ENCODE peak calls at places on chromosome 19, in nine cellular contexts. Z is neural progenitor cell; B is osteocyte; L is activated CD8-positive, alpha-beta T cell treated with anti-CD3 and anti-CD28 coated beads for 36 hours; C is RWPE1; E is fibroblast of the aortic adventitia; K is gastrocnemius medialis; X is mucosa of descending colon; Y is body of pancreas. N is an unnamed sample.

GRCh38 chr19:57465680-57466381 is 8.9 kb upstream of the VN1R1 start:
- DNase-seq in Z (peak), B (no peak), L (peak), C (no peak), E (peak), K (peak), X (no peak), Y (no peak), N (no peak)

GRCh38 chr19:35860818-35861639 is 4.3 kb downstream of the KIRREL2 start:
- DNase-seq in Z (peak), B (no peak), L (no peak), C (no peak), E (no peak), K (no peak), X (no peak), Y (no peak), N (no peak)

GRCh38 chr19:28493881-28494280 is 719.1 kb downstream of the UQCRFS1 start:
- DNase-seq in Z (peak), B (no peak), L (no peak), C (no peak), E (no peak), K (no peak), X (no peak), Y (no peak), N (no peak)

GRCh38 chr19:6730941-6731670 is 6.3 kb downstream of the GPR108 start:
- DNase-seq in Z (no peak), B (no peak), L (no peak), C (no peak), E (no peak), K (no peak), X (peak), Y (no peak), N (no peak)

GRCh38 chr19:7869910-7870511 is 4.2 kb downstream of the PRR36 start:
- DNase-seq in Z (peak), B (no peak), L (peak), C (peak), E (peak), K (peak), X (peak), Y (peak), N (no peak)

GRCh38 chr19:35671818-35672217 is 5.5 kb downstream of the UPK1A start:
- DNase-seq in Z (no peak), B (no peak), L (no peak), C (no peak), E (peak), K (no peak), X (no peak), Y (no peak), N (no peak)

GRCh38 chr19:48798937-48799336 is 11.9 kb downstream of the BCAT2 start:
- DNase-seq in Z (peak), B (no peak), L (no peak), C (no peak), E (no peak), K (no peak), X (no peak), Y (no peak), N (no peak)

GRCh38 chr19:58033741-58034475 is at the start of gene ZSCAN1:
- DNase-seq in Z (peak), B (peak), L (peak), C (no peak), E (peak), K (peak), X (peak), Y (peak), N (no peak)

GRCh38 chr19:35216833-35217707 is 11.5 kb downstream of the FAM187B start:
- DNase-seq in Z (no peak), B (no peak), L (peak), C (no peak), E (no peak), K (peak), X (no peak), Y (peak), N (no peak)

GRCh38 chr19:33960566-33960965 is 163.9 kb downstream of the KCTD15 start:
- DNase-seq in Z (no peak), B (peak), L (no peak), C (no peak), E (no peak), K (no peak), X (no peak), Y (no peak), N (no peak)

GRCh38 chr19:29677001-29677781 is 11.9 kb downstream of the PLEKHF1 start:
- DNase-seq in Z (no peak), B (no peak), L (peak), C (no peak), E (no peak), K (peak), X (no peak), Y (no peak), N (no peak)

GRCh38 chr19:23283925-23284324 is 33.7 kb upstream of the ZNF724 start:
- DNase-seq in Z (peak), B (no peak), L (peak), C (no peak), E (peak), K (peak), X (peak), Y (peak), N (peak)

GRCh38 chr19:47573076-47574026 is at the start of gene ZNF541:
- DNase-seq in Z (no peak), B (no peak), L (peak), C (peak), E (peak), K (peak), X (peak), Y (peak), N (peak)

GRCh38 chr19:37817180-37817911 is 38.0 kb upstream of the ZNF573 start:
- DNase-seq in Z (peak), B (peak), L (peak), C (peak), E (peak), K (peak), X (peak), Y (peak), N (peak)

GRCh38 chr19:32550666-32551065 is 30.3 kb upstream of the PDCD5 start:
- DNase-seq in Z (no peak), B (no peak), L (no peak), C (no peak), E (no peak), K (no peak), X (no peak), Y (no peak), N (no peak)

GRCh38 chr19:50252111-50252886 is 48.9 kb downstream of the MYH14 start:
- DNase-seq in Z (peak), B (no peak), L (peak), C (no peak), E (no peak), K (no peak), X (peak), Y (peak), N (no peak)

GRCh38 chr19:38047048-38047435 is 140.0 kb downstream of the SIPA1L3 start:
- DNase-seq in Z (no peak), B (no peak), L (peak), C (no peak), E (no peak), K (no peak), X (no peak), Y (no peak), N (no peak)

GRCh38 chr19:48967346-48968178 is 2.5 kb downstream of the FTL start:
- DNase-seq in Z (no peak), B (no peak), L (no peak), C (no peak), E (peak), K (peak), X (no peak), Y (no peak), N (no peak)

GRCh38 chr19:14277608-14278007 is 71.6 kb upstream of the ADGRL1 start:
- DNase-seq in Z (no peak), B (no peak), L (no peak), C (no peak), E (no peak), K (no peak), X (no peak), Y (no peak), N (no peak)

GRCh38 chr19:28917661-28918060 is 295.3 kb downstream of the UQCRFS1 start:
- DNase-seq in Z (no peak), B (no peak), L (no peak), C (no peak), E (no peak), K (no peak), X (no peak), Y (no peak), N (no peak)

GRCh38 chr19:11880598-11880997 is 7.0 kb upstream of the ZNF69 start:
- DNase-seq in Z (no peak), B (no peak), L (no peak), C (no peak), E (no peak), K (no peak), X (no peak), Y (no peak), N (no peak)

GRCh38 chr19:47613165-47614146 is 4.5 kb downstream of the BICRA start:
- DNase-seq in Z (peak), B (peak), L (no peak), C (no peak), E (peak), K (no peak), X (no peak), Y (no peak), N (no peak)

GRCh38 chr19:48321622-48322591 is 3.4 kb upstream of the EMP3 start:
- DNase-seq in Z (peak), B (peak), L (peak), C (peak), E (peak), K (peak), X (peak), Y (peak), N (peak)

GRCh38 chr19:57559008-57559403 is 657 bp downstream of the ZNF550 start:
- DNase-seq in Z (peak), B (no peak), L (peak), C (peak), E (peak), K (no peak), X (peak), Y (peak), N (no peak)

GRCh38 chr19:29660835-29661234 is 4.4 kb upstream of the PLEKHF1 start:
- DNase-seq in Z (no peak), B (no peak), L (peak), C (no peak), E (no peak), K (no peak), X (no peak), Y (no peak), N (no peak)

GRCh38 chr19:50505856-50506611 is 5.0 kb downstream of the JOSD2 start:
- DNase-seq in Z (no peak), B (no peak), L (no peak), C (no peak), E (no peak), K (no peak), X (no peak), Y (no peak), N (no peak)

GRCh38 chr19:8208119-8208709 is 956 bp upstream of the CERS4 start:
- DNase-seq in Z (peak), B (no peak), L (no peak), C (no peak), E (no peak), K (no peak), X (peak), Y (peak), N (no peak)

GRCh38 chr19:13615890-13616289 is 109.6 kb upstream of the CACNA1A start:
- DNase-seq in Z (no peak), B (no peak), L (no peak), C (no peak), E (no peak), K (no peak), X (no peak), Y (no peak), N (no peak)

GRCh38 chr19:12139309-12139708 is 841 bp downstream of the ZNF20 start:
- DNase-seq in Z (peak), B (no peak), L (no peak), C (no peak), E (peak), K (no peak), X (no peak), Y (no peak), N (no peak)

GRCh38 chr19:48501961-48502719 is 9.5 kb downstream of the LMTK3 start:
- DNase-seq in Z (peak), B (no peak), L (peak), C (peak), E (no peak), K (no peak), X (peak), Y (peak), N (peak)

GRCh38 chr19:55460670-55461258 is 678 bp downstream of the ISOC2 start:
- DNase-seq in Z (peak), B (no peak), L (peak), C (peak), E (peak), K (peak), X (peak), Y (peak), N (peak)

GRCh38 chr19:55462722-55463121 is 1.3 kb upstream of the ISOC2 start:
- DNase-seq in Z (no peak), B (no peak), L (no peak), C (no peak), E (no peak), K (no peak), X (no peak), Y (no peak), N (no peak)

GRCh38 chr19:55461974-55462628 is 659 bp upstream of the ISOC2 start:
- DNase-seq in Z (no peak), B (no peak), L (no peak), C (no peak), E (peak), K (no peak), X (no peak), Y (no peak), N (no peak)

GRCh38 chr19:55459950-55460657 is 1.3 kb downstream of the ISOC2 start:
- DNase-seq in Z (no peak), B (no peak), L (no peak), C (no peak), E (peak), K (no peak), X (no peak), Y (no peak), N (no peak)

DNA sequence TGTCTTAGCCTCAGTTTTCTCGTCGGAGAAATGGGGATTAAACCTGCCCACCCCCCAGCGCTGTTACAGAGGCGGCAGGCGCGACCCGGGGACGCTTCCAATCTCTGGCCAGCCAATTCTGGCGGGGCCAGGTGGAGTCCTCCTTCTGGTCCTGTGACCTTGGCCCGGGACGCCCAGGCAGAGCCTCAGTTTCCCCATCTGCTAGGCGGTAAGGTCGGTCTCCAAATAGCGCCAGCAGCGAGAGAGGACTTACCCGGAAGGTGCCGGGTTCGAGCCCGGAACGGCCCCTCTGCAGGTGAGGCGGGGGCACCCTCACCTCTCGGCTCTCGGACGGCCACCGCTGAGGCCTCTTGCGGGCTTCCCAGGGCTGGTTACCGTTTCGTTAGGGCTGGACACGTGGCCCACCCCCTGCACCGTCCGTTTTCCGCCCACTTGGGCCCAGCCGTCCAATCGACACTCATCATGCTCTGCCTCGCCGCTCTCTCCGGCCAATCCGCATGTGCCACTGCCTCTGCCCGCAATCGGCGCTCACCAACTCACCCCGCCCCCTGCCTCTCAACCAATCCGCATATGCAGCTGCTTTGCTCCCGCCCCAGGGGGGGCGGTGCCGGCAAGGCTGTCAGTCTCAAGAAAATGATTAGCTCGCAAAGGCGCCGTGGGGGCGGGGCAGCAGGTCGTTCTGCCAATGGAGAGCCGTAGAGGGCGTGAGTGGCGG is at the start of gene ISOC2:
- DNase-seq in Z (peak), B (peak), L (peak), C (peak), E (peak), K (peak), X (peak), Y (peak), N (peak)
- TF ChIP-seq CTCF in Z (no peak), B (no peak), L (no peak), C (no peak), E (no peak), K (no peak), X (peak), Y (no peak), N (no peak)

DNA sequence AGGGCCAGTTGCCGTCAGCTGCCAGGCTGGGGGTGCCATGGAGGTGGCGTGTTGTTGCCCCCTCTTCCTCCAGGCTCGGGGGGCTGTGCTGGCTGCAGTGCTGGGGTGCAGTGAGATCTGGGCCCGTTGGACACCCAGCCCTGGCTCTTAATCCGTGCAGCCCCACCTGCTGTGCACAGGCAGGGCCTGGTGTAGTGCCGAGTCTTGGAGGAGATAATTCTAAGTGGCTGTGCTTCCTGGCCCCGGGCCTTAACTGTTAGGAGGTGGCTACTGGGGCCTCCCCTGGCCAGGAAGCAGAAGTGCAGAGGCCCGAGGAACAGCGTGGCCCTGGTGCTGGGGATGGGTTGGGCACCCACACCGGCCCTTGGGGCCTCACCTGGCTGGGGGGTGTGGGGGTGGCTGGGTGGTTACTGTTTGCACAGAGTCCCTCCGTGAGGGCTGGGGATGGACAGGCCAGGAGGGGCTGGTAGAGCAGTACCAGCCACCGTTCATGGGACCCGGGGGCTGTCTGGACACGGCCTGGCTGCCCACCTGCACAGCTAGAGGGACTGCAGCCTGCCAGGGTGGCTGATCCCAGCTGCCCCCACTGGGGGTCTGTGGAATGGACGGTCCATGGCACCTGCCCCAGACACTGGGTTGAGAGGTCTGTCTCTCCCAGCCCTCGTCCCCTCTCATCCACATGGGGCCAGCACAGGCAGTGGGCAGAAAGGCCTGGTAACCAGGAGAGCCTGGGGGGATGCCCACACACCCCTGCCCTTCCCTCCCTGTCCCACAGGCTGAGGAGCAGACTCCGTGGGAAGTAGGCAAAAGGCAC is 3.3 kb downstream of the GPX4 start:
- DNase-seq in Z (no peak), B (no peak), L (no peak), C (peak), E (peak), K (no peak), X (peak), Y (no peak), N (no peak)
- TF ChIP-seq CTCF in Z (no peak), B (peak), L (no peak), C (peak), E (peak), K (no peak), X (no peak), Y (no peak), N (no peak)

GRCh38 chr19:40521276-40521675 is 54.5 kb downstream of the SPTBN4 start:
- DNase-seq in Z (no peak), B (no peak), L (peak), C (no peak), E (peak), K (no peak), X (no peak), Y (no peak), N (no peak)

GRCh38 chr19:40524133-40524549 is 52.5 kb upstream of the SHKBP1 start:
- DNase-seq in Z (no peak), B (no peak), L (no peak), C (no peak), E (no peak), K (no peak), X (no peak), Y (no peak), N (no peak)

GRCh38 chr19:40517248-40517647 is 50.4 kb downstream of the SPTBN4 start:
- DNase-seq in Z (no peak), B (no peak), L (no peak), C (no peak), E (no peak), K (no peak), X (no peak), Y (no peak), N (no peak)

GRCh38 chr19:40523322-40524047 is 53.2 kb upstream of the SHKBP1 start:
- DNase-seq in Z (peak), B (no peak), L (peak), C (peak), E (peak), K (peak), X (peak), Y (peak), N (peak)

DNA sequence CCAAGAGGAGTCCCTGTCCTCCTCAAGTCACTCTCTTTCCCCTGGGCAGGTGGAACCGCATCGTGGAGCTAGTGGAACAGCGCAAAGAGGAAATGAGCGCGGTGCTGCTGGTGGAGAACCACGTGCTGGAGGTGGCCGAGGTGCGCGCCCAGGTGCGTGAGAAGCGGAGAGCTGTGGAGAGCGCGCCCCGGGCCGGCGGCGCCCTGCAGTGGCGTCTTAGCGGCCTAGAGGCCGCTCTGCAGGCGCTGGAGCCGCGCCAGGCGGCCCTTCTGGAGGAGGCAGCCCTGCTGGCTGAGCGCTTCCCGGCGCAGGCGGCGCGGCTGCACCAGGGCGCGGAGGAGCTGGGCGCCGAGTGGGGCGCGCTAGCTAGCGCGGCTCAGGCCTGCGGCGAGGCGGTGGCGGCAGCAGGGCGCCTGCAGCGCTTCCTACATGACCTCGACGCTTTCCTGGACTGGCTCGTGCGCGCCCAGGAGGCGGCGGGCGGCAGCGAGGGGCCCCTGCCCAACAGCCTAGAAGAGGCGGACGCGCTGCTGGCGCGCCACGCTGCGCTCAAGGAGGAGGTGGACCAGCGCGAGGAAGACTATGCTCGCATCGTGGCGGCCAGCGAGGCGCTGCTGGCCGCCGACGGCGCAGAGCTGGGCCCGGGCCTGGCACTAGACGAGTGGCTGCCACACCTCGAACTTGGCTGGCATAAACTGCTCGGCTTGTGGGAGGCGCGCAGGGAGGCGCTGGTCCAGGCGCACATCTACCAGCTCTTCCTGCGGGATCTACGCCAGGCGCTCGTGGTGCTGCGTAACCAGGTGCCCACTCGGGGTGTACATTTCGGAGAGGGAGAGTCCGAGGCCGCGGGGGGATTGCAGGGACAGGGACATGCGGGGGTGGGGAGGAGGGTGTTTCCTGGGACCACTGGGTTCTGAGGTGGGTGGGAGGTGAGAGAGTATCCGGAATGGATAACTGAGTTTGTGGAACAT is 52.8 kb downstream of the SPTBN4 start:
- DNase-seq in Z (peak), B (no peak), L (peak), C (no peak), E (no peak), K (no peak), X (peak), Y (peak), N (no peak)
- TF ChIP-seq CTCF in Z (peak), B (no peak), L (no peak), C (peak), E (no peak), K (no peak), X (no peak), Y (no peak), N (no peak)

DNA sequence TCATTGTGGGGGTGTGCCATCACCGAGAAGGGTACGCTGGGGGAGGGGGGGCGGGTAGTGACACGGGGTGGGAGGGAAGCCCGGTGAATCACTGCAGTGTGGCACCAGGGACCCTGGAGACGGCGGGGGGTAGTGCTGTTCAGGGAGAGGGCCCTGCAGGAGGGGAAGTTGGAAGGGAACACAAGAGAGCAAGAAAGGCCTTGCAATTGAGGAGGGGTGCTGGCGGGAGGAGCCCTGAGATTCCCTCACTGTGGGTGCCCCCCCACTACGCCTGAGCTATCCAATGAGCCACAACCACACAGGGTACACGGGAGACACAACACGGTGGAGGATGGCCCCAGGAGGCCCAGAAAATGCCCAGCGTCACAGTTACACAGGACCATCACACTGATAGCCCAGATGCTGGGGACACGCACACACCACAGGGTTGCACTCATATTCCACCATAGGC is 516 bp upstream of the ATP1A3 start:
- DNase-seq in Z (no peak), B (no peak), L (peak), C (no peak), E (no peak), K (no peak), X (no peak), Y (no peak), N (no peak)
- TF ChIP-seq CTCF in Z (no peak), B (no peak), L (no peak), C (no peak), E (no peak), K (no peak), X (no peak), Y (no peak), N (no peak)

N was measured in ascending aorta.